ENCODE peak calls at places on chromosomes 1 and 21, in eight cellular contexts. C, B, D, R, P, Z, O and F are unnamed samples.

GRCh38 chr1:60922304-60922703 is 160.1 kb upstream of the NFIA start:
- DNase-seq in C (no peak), B (no peak), D (no peak), R (no peak), P (no peak), Z (no peak), O (no peak), F (no peak)

GRCh38 chr1:63773496-63773814 is 362 bp upstream of the ROR1 start:
- DNase-seq in C (no peak), B (no peak), D (no peak), R (no peak), P (no peak), Z (no peak), O (no peak), F (peak)

GRCh38 chr1:19391596-19391981 is 79.5 kb downstream of the SLC66A1 start:
- DNase-seq in C (no peak), B (no peak), D (no peak), R (no peak), P (no peak), Z (no peak), O (no peak), F (no peak)

GRCh38 chr1:39395357-39395831 is 96.0 kb upstream of the BMP8A start:
- DNase-seq in C (no peak), B (no peak), D (no peak), R (no peak), P (peak), Z (no peak), O (no peak), F (no peak)

GRCh38 chr1:15616704-15617172 is 520 bp upstream of the DDI2 start:
- DNase-seq in C (peak), B (no peak), D (no peak), R (no peak), P (peak), Z (no peak), O (no peak), F (no peak)

GRCh38 chr21:43574741-43575465 is 84.4 kb downstream of the HSF2BP start:
- DNase-seq in C (no peak), B (no peak), D (no peak), R (no peak), P (no peak), Z (no peak), O (no peak), F (no peak)

GRCh38 chr1:160844447-160845232 is 18.0 kb downstream of the CD244 start:
- DNase-seq in C (no peak), B (no peak), D (no peak), R (no peak), P (no peak), Z (no peak), O (no peak), F (no peak)

GRCh38 chr1:221776495-221777413 is 34.9 kb upstream of the DUSP10 start:
- DNase-seq in C (no peak), B (no peak), D (no peak), R (no peak), P (no peak), Z (no peak), O (no peak), F (no peak)

GRCh38 chr1:91777630-91778300 is 108.2 kb downstream of the TGFBR3 start:
- DNase-seq in C (no peak), B (no peak), D (no peak), R (no peak), P (no peak), Z (no peak), O (no peak), F (no peak)

GRCh38 chr1:211932581-211933010 is 102.0 kb upstream of the LPGAT1 start:
- DNase-seq in C (no peak), B (no peak), D (no peak), R (no peak), P (no peak), Z (no peak), O (no peak), F (no peak)

GRCh38 chr1:47816325-47817071 is 180.7 kb downstream of the TRABD2B start:
- DNase-seq in C (no peak), B (no peak), D (no peak), R (no peak), P (no peak), Z (no peak), O (no peak), F (no peak)

GRCh38 chr1:185825556-185825955 is 91.4 kb downstream of the HMCN1 start:
- DNase-seq in C (no peak), B (no peak), D (no peak), R (no peak), P (peak), Z (no peak), O (no peak), F (no peak)

GRCh38 chr1:245752551-245752950 is 597.8 kb downstream of the KIF26B start:
- DNase-seq in C (no peak), B (no peak), D (no peak), R (no peak), P (no peak), Z (no peak), O (no peak), F (no peak)

GRCh38 chr1:212152869-212153268 is 117.3 kb downstream of the DTL start:
- DNase-seq in C (no peak), B (no peak), D (no peak), R (no peak), P (no peak), Z (no peak), O (no peak), F (no peak)

GRCh38 chr1:165842363-165843129 is 15.1 kb downstream of the UCK2 start:
- DNase-seq in C (no peak), B (peak), D (no peak), R (no peak), P (peak), Z (no peak), O (no peak), F (peak)

GRCh38 chr1:227185291-227185690 is 133.0 kb downstream of the CDC42BPA start:
- DNase-seq in C (no peak), B (no peak), D (no peak), R (no peak), P (no peak), Z (no peak), O (no peak), F (no peak)